ENCODE peak calls at places on chromosomes 7 and 10, in ten cellular contexts. A is aorta; O is H9; B is upper lobe of left lung; H is NT2/D1; X is OCI-LY7; V is Peyer's patch; P is cardiac muscle cell; U is neural progenitor cell; W is CD8-positive, alpha-beta memory T cell. E is an unnamed sample. For H3K4me1 and H3K9me3, the result is how much of the 10 kb centered on the place peaks cover.

GRCh38 chr7:51949726-51950644 is 633.4 kb upstream of the COBL start:
- DNase-seq in A (no peak), O (peak), B (no peak), H (peak), X (no peak), V (no peak), P (no peak), U (peak), W (no peak), E (no peak)

GRCh38 chr10:56547163-56547562 is 186.1 kb upstream of the ZWINT start:
- DNase-seq in A (no peak), O (no peak), B (no peak), H (no peak), X (peak), V (no peak), P (no peak), U (no peak), W (no peak), E (no peak)

GRCh38 chr7:26346611-26347200 is 55.0 kb downstream of the SNX10 start:
- DNase-seq in A (no peak), O (no peak), B (peak), H (no peak), X (no peak), V (peak), P (peak), U (no peak), W (no peak), E (no peak)

GRCh38 chr7:11212816-11213215 is 239.1 kb downstream of the PHF14 start:
- DNase-seq in A (no peak), O (no peak), B (no peak), H (no peak), X (no peak), V (no peak), P (peak), U (no peak), W (no peak), E (no peak)

GRCh38 chr7:34371922-34372321 is 286.1 kb upstream of the NPSR1 start:
- DNase-seq in A (no peak), O (no peak), B (no peak), H (no peak), X (no peak), V (no peak), P (no peak), U (no peak), W (no peak), E (no peak)

GRCh38 chr10:77201135-77202111 is 436.2 kb downstream of the KCNMA1 start:
- DNase-seq in A (no peak), O (no peak), B (no peak), H (no peak), X (no peak), V (no peak), P (peak), U (no peak), W (no peak), E (no peak)

GRCh38 chr7:129664029-129665012 is 52.8 kb downstream of the NRF1 start:
- DNase-seq in A (no peak), O (no peak), B (no peak), H (no peak), X (peak), V (no peak), P (peak), U (peak), W (no peak), E (no peak)

GRCh38 chr7:105779856-105780815 is 96.3 kb downstream of the ATXN7L1 start:
- DNase-seq in A (no peak), O (no peak), B (no peak), H (no peak), X (no peak), V (no peak), P (no peak), U (no peak), W (no peak), E (no peak)

GRCh38 chr10:46220872-46221538 is 65.8 kb upstream of the ANTXRL start:
- DNase-seq in A (no peak), O (peak), B (no peak), H (no peak), X (no peak), V (peak), P (no peak), U (no peak), W (no peak), E (no peak)

GRCh38 chr10:10499839-10500238 is 517.8 kb upstream of the CELF2 start:
- DNase-seq in A (no peak), O (no peak), B (no peak), H (no peak), X (no peak), V (no peak), P (peak), U (no peak), W (no peak), E (no peak)

GRCh38 chr7:24129597-24129996 is 154.4 kb upstream of the NPY start:
- DNase-seq in A (no peak), O (no peak), B (no peak), H (no peak), X (no peak), V (no peak), P (no peak), U (no peak), W (no peak), E (no peak)

GRCh38 chr10:47400786-47401185 is 16.7 kb upstream of the ZNF488 start:
- DNase-seq in A (no peak), O (no peak), B (no peak), H (no peak), X (no peak), V (no peak), P (no peak), U (no peak), W (no peak), E (no peak)

GRCh38 chr7:23299770-23300300 is 696 bp downstream of the MALSU1 start:
- DNase-seq in A (no peak), O (no peak), B (no peak), H (no peak), X (no peak), V (no peak), P (peak), U (no peak), W (no peak), E (peak)

GRCh38 chr7:134449596-134450194 is 9.2 kb downstream of the AKR1B1 start:
- DNase-seq in A (no peak), O (no peak), B (no peak), H (no peak), X (no peak), V (no peak), P (no peak), U (no peak), W (no peak), E (no peak)

GRCh38 chr7:229184-229964 is 37.0 kb downstream of the FAM20C start:
- DNase-seq in A (peak), O (no peak), B (peak), H (no peak), X (no peak), V (no peak), P (peak), U (no peak), W (no peak), E (no peak)

GRCh38 chr7:27670676-27671075 is 8.0 kb upstream of the HIBADH start:
- DNase-seq in A (no peak), O (no peak), B (no peak), H (no peak), X (no peak), V (no peak), P (no peak), U (no peak), W (no peak), E (no peak)

GRCh38 chr7:156279635-156280034 is 360.9 kb upstream of the RNF32 start:
- DNase-seq in A (no peak), O (no peak), B (no peak), H (no peak), X (no peak), V (no peak), P (no peak), U (no peak), W (no peak), E (no peak)

GRCh38 chr7:116227678-116228239 is 17.4 kb downstream of the TES start:
- DNase-seq in A (no peak), O (no peak), B (no peak), H (no peak), X (no peak), V (no peak), P (peak), U (no peak), W (no peak), E (no peak)
- H3K4me1 ChIP-seq in A (under half), O (under half), B (under half), H (under half), X (under half), V (under half), P (under half), U (under half), W (half or more), E (half or more)

GRCh38 chr7:157688439-157689268 is 351.9 kb downstream of the DNAJB6 start:
- DNase-seq in A (peak), O (peak), B (no peak), H (no peak), X (no peak), V (peak), P (no peak), U (peak), W (no peak), E (no peak)
- H3K9me3 ChIP-seq in A (under half), O (under half), B (under half), H (under half), X (under half), V (under half), P (under half), U (under half), W (under half), E (under half)

GRCh38 chr10:60426425-60426824 is 36.8 kb upstream of the ANK3 start:
- DNase-seq in A (no peak), O (no peak), B (no peak), H (no peak), X (no peak), V (no peak), P (peak), U (no peak), W (no peak), E (no peak)
- H3K4me1 ChIP-seq in A (under half), O (under half), B (under half), H (under half), X (under half), V (under half), P (under half), U (under half), W (under half), E (under half)

GRCh38 chr10:130221456-130222375 is 85.5 kb downstream of the GLRX3 start:
- DNase-seq in A (peak), O (peak), B (peak), H (no peak), X (no peak), V (peak), P (no peak), U (no peak), W (no peak), E (no peak)

GRCh38 chr10:130218936-130219335 is 82.7 kb downstream of the GLRX3 start:
- DNase-seq in A (no peak), O (peak), B (peak), H (no peak), X (no peak), V (peak), P (no peak), U (no peak), W (no peak), E (no peak)

GRCh38 chr10:130222381-130222780 is 86.2 kb downstream of the GLRX3 start:
- DNase-seq in A (no peak), O (peak), B (peak), H (no peak), X (no peak), V (no peak), P (no peak), U (no peak), W (no peak), E (no peak)

GRCh38 chr10:130218181-130218641 is 82.0 kb downstream of the GLRX3 start:
- DNase-seq in A (no peak), O (peak), B (peak), H (no peak), X (no peak), V (peak), P (no peak), U (no peak), W (no peak), E (no peak)

GRCh38 chr10:130220251-130221185 is 84.3 kb downstream of the GLRX3 start:
- DNase-seq in A (no peak), O (peak), B (peak), H (no peak), X (no peak), V (peak), P (no peak), U (no peak), W (no peak), E (no peak)
- H3K9me3 ChIP-seq in A (under half), O (under half), B (under half), H (under half), X (under half), V (under half), P (under half), U (under half), W (under half), E (under half)

GRCh38 chr10:71473671-71474599 is 77.2 kb downstream of the CDH23 start:
- DNase-seq in A (no peak), O (no peak), B (no peak), H (no peak), X (no peak), V (peak), P (no peak), U (no peak), W (no peak), E (no peak)
- H3K4me1 ChIP-seq in A (under half), O (under half), B (under half), H (under half), X (under half), V (under half), P (under half), U (under half), W (under half), E (under half)

GRCh38 chr10:1242975-1243374 is 186.8 kb downstream of the WDR37 start:
- DNase-seq in A (peak), O (no peak), B (no peak), H (no peak), X (no peak), V (peak), P (no peak), U (no peak), W (no peak), E (no peak)
- H3K9me3 ChIP-seq in A (under half), O (under half), B (under half), H (under half), X (under half), V (under half), P (under half), U (under half), W (under half), E (under half)

GRCh38 chr10:102629661-102630614 is 14.3 kb upstream of the TRIM8 start:
- DNase-seq in A (peak), O (peak), B (no peak), H (peak), X (no peak), V (no peak), P (peak), U (peak), W (no peak), E (no peak)

GRCh38 chr10:102628451-102628911 is 15.8 kb upstream of the TRIM8 start:
- DNase-seq in A (peak), O (no peak), B (no peak), H (no peak), X (no peak), V (no peak), P (peak), U (no peak), W (no peak), E (no peak)

GRCh38 chr10:102626026-102626686 is 18.1 kb upstream of the TRIM8 start:
- DNase-seq in A (peak), O (no peak), B (no peak), H (no peak), X (no peak), V (no peak), P (no peak), U (no peak), W (no peak), E (no peak)

GRCh38 chr10:102627141-102627445 is 17.2 kb upstream of the TRIM8 start:
- DNase-seq in A (peak), O (no peak), B (no peak), H (no peak), X (no peak), V (no peak), P (no peak), U (no peak), W (no peak), E (no peak)

DNA sequence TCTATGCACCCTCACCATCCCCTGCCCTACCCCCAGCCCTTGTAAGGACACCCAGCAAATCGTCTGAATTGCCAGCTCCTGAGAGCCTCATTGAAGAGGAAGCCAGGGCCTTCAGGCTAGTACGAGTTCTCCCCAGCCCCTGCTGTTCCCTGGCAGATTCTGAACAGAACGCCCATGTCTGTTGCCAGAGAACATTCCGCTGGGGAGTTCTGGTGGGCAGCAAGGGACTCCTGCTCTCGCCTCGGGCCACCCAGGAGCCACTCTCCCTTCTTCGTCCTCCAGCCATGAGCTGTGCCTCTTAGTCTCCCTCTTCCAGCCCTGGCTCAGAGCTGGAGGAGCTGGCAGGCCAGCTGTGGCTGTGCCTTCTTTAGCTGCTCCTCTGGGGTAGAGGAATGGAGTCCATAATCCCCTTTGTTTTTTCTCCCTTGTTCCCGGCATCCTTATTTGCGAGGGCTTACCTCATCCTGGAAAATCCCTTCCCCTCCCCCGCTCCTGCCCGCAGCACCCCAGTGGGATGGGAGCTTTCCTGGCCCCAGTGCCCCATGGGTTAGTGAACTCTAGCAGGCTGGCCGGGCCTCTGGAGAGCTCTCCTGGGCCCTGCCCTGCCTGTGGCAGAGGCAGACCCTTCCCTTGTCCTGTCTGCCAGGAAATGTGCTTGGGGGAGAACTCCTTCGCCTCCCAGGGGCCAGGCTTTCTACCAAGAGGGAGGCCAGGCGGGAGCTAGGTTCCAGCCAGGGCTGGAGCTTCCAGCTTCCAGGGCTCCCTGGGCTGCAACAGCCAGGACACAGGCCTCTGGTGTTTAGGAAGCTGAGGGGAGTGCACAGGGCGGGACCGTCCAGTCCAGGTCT is 16.6 kb upstream of the TRIM8 start:
- DNase-seq in A (peak), O (peak), B (peak), H (peak), X (no peak), V (no peak), P (peak), U (peak), W (no peak), E (no peak)
- H3K4me1 ChIP-seq in A (under half), O (under half), B (half or more), H (under half), X (under half), V (under half), P (half or more), U (half or more), W (under half), E (under half)

GRCh38 chr7:101868191-101868950 is 50.9 kb downstream of the CUX1 start:
- DNase-seq in A (no peak), O (no peak), B (no peak), H (no peak), X (peak), V (no peak), P (no peak), U (no peak), W (no peak), E (no peak)

GRCh38 chr7:101869026-101869900 is 51.8 kb downstream of the CUX1 start:
- DNase-seq in A (no peak), O (peak), B (no peak), H (no peak), X (peak), V (peak), P (no peak), U (peak), W (no peak), E (no peak)

GRCh38 chr7:101871351-101871750 is 53.9 kb downstream of the CUX1 start:
- DNase-seq in A (no peak), O (no peak), B (no peak), H (no peak), X (peak), V (no peak), P (no peak), U (no peak), W (no peak), E (no peak)

GRCh38 chr7:101870361-101871062 is 53.1 kb downstream of the CUX1 start:
- DNase-seq in A (no peak), O (peak), B (peak), H (no peak), X (peak), V (no peak), P (no peak), U (peak), W (no peak), E (no peak)

GRCh38 chr7:101869901-101870290 is 52.5 kb downstream of the CUX1 start:
- DNase-seq in A (no peak), O (no peak), B (no peak), H (no peak), X (peak), V (no peak), P (no peak), U (no peak), W (no peak), E (no peak)
- H3K9me3 ChIP-seq in A (under half), O (under half), B (under half), H (under half), X (under half), V (under half), P (under half), U (under half), W (under half), E (under half)

E was measured in CD4-positive, alpha-beta memory T cell.